ENCODE peak calls at places on chromosomes 7 and 10, in six cellular contexts. One of them, this sample, is unnamed.
A peak's percentile ranks its signal among the peaks of the same experiment; 100 is the strongest.

GRCh38 chr10:124298891-124299290 is 119.8 kb downstream of the OAT start:
- DNase-seq in renal cortical epithelial cell: peak; percentile 27
- DNase-seq in mammary epithelial cell: no peak
- DNase-seq in GM19239: no peak
- DNase-seq in left ventricle myocardium inferior: no peak
- DNase-seq in COR-L47: no peak
- DNase-seq in this sample: no peak

GRCh38 chr10:21628023-21628422 is 94.0 kb downstream of the MLLT10 start:
- DNase-seq in renal cortical epithelial cell: no peak
- DNase-seq in mammary epithelial cell: no peak
- DNase-seq in GM19239: no peak
- DNase-seq in left ventricle myocardium inferior: no peak
- DNase-seq in COR-L47: no peak
- DNase-seq in this sample: no peak

GRCh38 chr7:64885520-64886240 is 17.4 kb upstream of the ZNF273 start:
- DNase-seq in renal cortical epithelial cell: no peak
- DNase-seq in mammary epithelial cell: no peak
- DNase-seq in GM19239: no peak
- DNase-seq in left ventricle myocardium inferior: no peak
- DNase-seq in COR-L47: no peak
- DNase-seq in this sample: no peak

GRCh38 chr7:26397786-26398435 is 106.2 kb downstream of the SNX10 start:
- DNase-seq in renal cortical epithelial cell: no peak
- DNase-seq in mammary epithelial cell: no peak
- DNase-seq in GM19239: peak; percentile 16
- DNase-seq in left ventricle myocardium inferior: peak; percentile 36
- DNase-seq in COR-L47: no peak
- DNase-seq in this sample: no peak

GRCh38 chr7:79245623-79246249 is 207.7 kb downstream of the MAGI2 start:
- DNase-seq in renal cortical epithelial cell: no peak
- DNase-seq in mammary epithelial cell: no peak
- DNase-seq in GM19239: no peak
- DNase-seq in left ventricle myocardium inferior: no peak
- DNase-seq in COR-L47: no peak
- DNase-seq in this sample: no peak

GRCh38 chr7:156639426-156640256 is 933 bp upstream of the RNF32 start:
- DNase-seq in renal cortical epithelial cell: no peak
- DNase-seq in mammary epithelial cell: no peak
- DNase-seq in GM19239: no peak
- DNase-seq in left ventricle myocardium inferior: no peak
- DNase-seq in COR-L47: no peak
- DNase-seq in this sample: no peak

GRCh38 chr7:41881313-41882130 is 178.6 kb upstream of the INHBA start:
- DNase-seq in renal cortical epithelial cell: no peak
- DNase-seq in mammary epithelial cell: no peak
- DNase-seq in GM19239: peak; percentile 51
- DNase-seq in left ventricle myocardium inferior: no peak
- DNase-seq in COR-L47: no peak
- DNase-seq in this sample: no peak

GRCh38 chr7:41143074-41143473 is 559.8 kb downstream of the INHBA start:
- DNase-seq in renal cortical epithelial cell: no peak
- DNase-seq in mammary epithelial cell: peak; percentile 57
- DNase-seq in GM19239: no peak
- DNase-seq in left ventricle myocardium inferior: no peak
- DNase-seq in COR-L47: no peak
- DNase-seq in this sample: no peak

GRCh38 chr7:150380463-150380862 is 1.3 kb downstream of the ZNF775 start:
- DNase-seq in renal cortical epithelial cell: no peak
- DNase-seq in mammary epithelial cell: no peak
- DNase-seq in GM19239: no peak
- DNase-seq in left ventricle myocardium inferior: no peak
- DNase-seq in COR-L47: no peak
- DNase-seq in this sample: no peak

GRCh38 chr7:86965727-86966120 is 93.7 kb downstream of the ELAPOR2 start:
- DNase-seq in renal cortical epithelial cell: no peak
- DNase-seq in mammary epithelial cell: no peak
- DNase-seq in GM19239: no peak
- DNase-seq in left ventricle myocardium inferior: no peak
- DNase-seq in COR-L47: no peak
- DNase-seq in this sample: no peak

GRCh38 chr7:155995183-155995612 is 182.9 kb upstream of the SHH start:
- DNase-seq in renal cortical epithelial cell: no peak
- DNase-seq in mammary epithelial cell: no peak
- DNase-seq in GM19239: no peak
- DNase-seq in left ventricle myocardium inferior: no peak
- DNase-seq in COR-L47: no peak
- DNase-seq in this sample: no peak